ENCODE peak calls at places on chromosomes 5 and 9, in seven cellular contexts. Q, L, Y, O, W, J and S are unnamed samples.

GRCh38 chr9:112065781-112066606 is 109.1 kb downstream of the SUSD1 start:
- DNase-seq in Q (no peak), L (no peak), Y (no peak), O (no peak), W (no peak), J (peak), S (no peak)

GRCh38 chr9:128055222-128056040 is 11.7 kb downstream of the NAIF1 start:
- DNase-seq in Q (no peak), L (no peak), Y (no peak), O (no peak), W (no peak), J (no peak), S (no peak)

GRCh38 chr5:175854231-175855040 is 16.9 kb upstream of the CPLX2 start:
- DNase-seq in Q (no peak), L (no peak), Y (no peak), O (no peak), W (no peak), J (no peak), S (no peak)

GRCh38 chr9:105883847-105884246 is 189.5 kb downstream of the TMEM38B start:
- DNase-seq in Q (no peak), L (no peak), Y (no peak), O (no peak), W (peak), J (no peak), S (no peak)

GRCh38 chr5:159095218-159095617 is 4.5 kb downstream of the EBF1 start:
- DNase-seq in Q (no peak), L (peak), Y (no peak), O (no peak), W (no peak), J (no peak), S (no peak)

GRCh38 chr5:162160401-162160800 is 92.8 kb downstream of the GABRG2 start:
- DNase-seq in Q (no peak), L (no peak), Y (no peak), O (no peak), W (no peak), J (no peak), S (no peak)

GRCh38 chr9:113957778-113958430 is 81.8 kb downstream of the ZNF618 start:
- DNase-seq in Q (no peak), L (no peak), Y (peak), O (no peak), W (no peak), J (peak), S (no peak)

GRCh38 chr9:94867842-94868312 is 141.4 kb downstream of the AOPEP start:
- DNase-seq in Q (no peak), L (no peak), Y (peak), O (no peak), W (no peak), J (peak), S (no peak)

GRCh38 chr5:165397521-165397920 is 1892.1 kb downstream of the MAT2B start:
- DNase-seq in Q (no peak), L (no peak), Y (no peak), O (no peak), W (no peak), J (no peak), S (no peak)

GRCh38 chr9:11064853-11065252 is 452.1 kb upstream of the PTPRD start:
- DNase-seq in Q (no peak), L (no peak), Y (no peak), O (no peak), W (no peak), J (no peak), S (no peak)

GRCh38 chr5:127031863-127032232 is 1.5 kb upstream of the MARCHF3 start:
- DNase-seq in Q (no peak), L (no peak), Y (no peak), O (no peak), W (no peak), J (no peak), S (no peak)

GRCh38 chr5:9507974-9508373 is 37.9 kb downstream of the SEMA5A start:
- DNase-seq in Q (no peak), L (no peak), Y (peak), O (no peak), W (no peak), J (no peak), S (no peak)

GRCh38 chr5:119582987-119583386 is 46.4 kb upstream of the FAM170A start:
- DNase-seq in Q (no peak), L (no peak), Y (no peak), O (no peak), W (no peak), J (no peak), S (no peak)